ENCODE peak calls at places on chromosomes 1 and 21, in nine cellular contexts. One of them, this sample, is unnamed.

GRCh38 chr1:88800382-88801051 is 90.8 kb downstream of the GTF2B start:
- DNase-seq in GM23338: peak
- DNase-seq in OCI-LY7: peak
- DNase-seq in hepatocyte: peak
- DNase-seq in GM23248: peak
- DNase-seq in PC-3: peak
- DNase-seq in neural progenitor cell: peak
- DNase-seq in HCT116: no peak
- DNase-seq in SK-N-SH: peak
- DNase-seq in this sample: peak

GRCh38 chr1:29237906-29238600 is 1.7 kb downstream of the PTPRU start:
- DNase-seq in OCI-LY7: no peak
- DNase-seq in HCT116: no peak
- DNase-seq in neural progenitor cell: peak
- DNase-seq in SK-N-SH: peak
- DNase-seq in PC-3: peak
- DNase-seq in GM23248: peak
- DNase-seq in hepatocyte: peak
- DNase-seq in GM23338: peak
- DNase-seq in this sample: no peak

GRCh38 chr21:36048357-36048756 is 12.0 kb downstream of the SETD4 start:
- DNase-seq in GM23338: no peak
- DNase-seq in HCT116: no peak
- DNase-seq in OCI-LY7: no peak
- DNase-seq in GM23248: no peak
- DNase-seq in PC-3: no peak
- DNase-seq in SK-N-SH: no peak
- DNase-seq in hepatocyte: no peak
- DNase-seq in neural progenitor cell: no peak
- DNase-seq in this sample: no peak

GRCh38 chr1:24688621-24689195 is 45.6 kb downstream of the SRRM1 start:
- DNase-seq in GM23248: peak
- DNase-seq in HCT116: peak
- DNase-seq in neural progenitor cell: peak
- DNase-seq in OCI-LY7: peak
- DNase-seq in PC-3: peak
- DNase-seq in GM23338: peak
- DNase-seq in hepatocyte: peak
- DNase-seq in SK-N-SH: peak
- DNase-seq in this sample: peak

GRCh38 chr1:186210258-186210657 is 164.8 kb downstream of the TPR start:
- DNase-seq in PC-3: no peak
- DNase-seq in GM23248: no peak
- DNase-seq in GM23338: no peak
- DNase-seq in hepatocyte: no peak
- DNase-seq in OCI-LY7: no peak
- DNase-seq in neural progenitor cell: no peak
- DNase-seq in HCT116: no peak
- DNase-seq in SK-N-SH: no peak
- DNase-seq in this sample: no peak

GRCh38 chr1:119662034-119662437 is 14.0 kb upstream of the ZNF697 start:
- DNase-seq in SK-N-SH: no peak
- DNase-seq in neural progenitor cell: no peak
- DNase-seq in HCT116: no peak
- DNase-seq in PC-3: peak
- DNase-seq in GM23248: no peak
- DNase-seq in OCI-LY7: no peak
- DNase-seq in GM23338: no peak
- DNase-seq in hepatocyte: no peak
- DNase-seq in this sample: no peak

GRCh38 chr1:42422672-42423236 is 33.1 kb downstream of the ZMYND12 start:
- DNase-seq in OCI-LY7: no peak
- DNase-seq in HCT116: no peak
- DNase-seq in SK-N-SH: no peak
- DNase-seq in hepatocyte: no peak
- DNase-seq in neural progenitor cell: no peak
- DNase-seq in GM23248: no peak
- DNase-seq in GM23338: no peak
- DNase-seq in PC-3: no peak
- DNase-seq in this sample: no peak

GRCh38 chr1:9385801-9386573 is 93.3 kb downstream of the SPSB1 start:
- DNase-seq in GM23248: no peak
- DNase-seq in HCT116: no peak
- DNase-seq in SK-N-SH: no peak
- DNase-seq in OCI-LY7: no peak
- DNase-seq in hepatocyte: no peak
- DNase-seq in GM23338: no peak
- DNase-seq in neural progenitor cell: no peak
- DNase-seq in PC-3: no peak
- DNase-seq in this sample: no peak

GRCh38 chr1:28197682-28198415 is 21.4 kb upstream of the PTAFR start:
- DNase-seq in HCT116: no peak
- DNase-seq in neural progenitor cell: no peak
- DNase-seq in hepatocyte: no peak
- DNase-seq in OCI-LY7: no peak
- DNase-seq in PC-3: no peak
- DNase-seq in GM23338: no peak
- DNase-seq in SK-N-SH: no peak
- DNase-seq in GM23248: no peak
- DNase-seq in this sample: no peak

GRCh38 chr1:40313329-40313957 is 3.6 kb downstream of the COL9A2 start:
- DNase-seq in GM23338: no peak
- DNase-seq in hepatocyte: no peak
- DNase-seq in neural progenitor cell: no peak
- DNase-seq in PC-3: no peak
- DNase-seq in OCI-LY7: peak
- DNase-seq in HCT116: no peak
- DNase-seq in GM23248: peak
- DNase-seq in SK-N-SH: no peak
- DNase-seq in this sample: no peak

GRCh38 chr21:16305686-16306085 is 575.9 kb downstream of the USP25 start:
- DNase-seq in neural progenitor cell: peak
- DNase-seq in GM23248: peak
- DNase-seq in PC-3: no peak
- DNase-seq in HCT116: no peak
- DNase-seq in OCI-LY7: no peak
- DNase-seq in SK-N-SH: no peak
- DNase-seq in hepatocyte: no peak
- DNase-seq in GM23338: no peak
- DNase-seq in this sample: no peak

GRCh38 chr1:23577056-23577985 is 18.0 kb upstream of the ID3 start:
- DNase-seq in neural progenitor cell: no peak
- DNase-seq in PC-3: peak
- DNase-seq in GM23338: no peak
- DNase-seq in GM23248: peak
- DNase-seq in HCT116: no peak
- DNase-seq in SK-N-SH: no peak
- DNase-seq in OCI-LY7: peak
- DNase-seq in hepatocyte: peak
- DNase-seq in this sample: peak

DNA sequence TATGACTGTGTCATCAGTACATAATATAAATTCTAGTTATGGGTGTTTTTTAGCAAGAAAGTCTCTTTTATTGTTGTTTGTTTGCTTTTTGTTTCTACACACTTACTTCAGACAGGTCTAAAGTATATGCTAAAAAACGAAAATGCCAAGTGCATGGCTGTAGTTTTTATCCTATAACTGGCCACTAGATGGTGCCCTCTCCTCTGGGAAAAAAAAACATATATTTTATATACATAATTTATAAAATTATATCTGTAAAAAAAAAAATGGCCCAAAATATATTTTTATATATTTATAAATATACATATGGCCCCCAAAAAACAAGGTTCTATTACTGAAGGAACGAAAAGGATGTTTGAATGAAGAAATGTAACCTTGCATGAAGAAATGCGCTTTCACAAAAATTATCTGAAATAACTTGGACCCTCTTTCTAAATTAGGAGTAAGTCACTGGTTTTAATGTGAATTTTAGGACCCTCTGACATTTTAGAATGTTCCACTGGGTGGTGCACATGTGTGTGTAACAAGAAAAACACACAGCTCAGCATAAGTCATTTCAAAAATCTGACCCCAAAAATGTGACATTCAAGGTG is 93.5 kb downstream of the TTLL7 start:
- DNase-seq in GM23338: peak
- DNase-seq in HCT116: no peak
- DNase-seq in PC-3: peak
- DNase-seq in OCI-LY7: peak
- DNase-seq in hepatocyte: peak
- DNase-seq in GM23248: peak
- DNase-seq in neural progenitor cell: peak
- DNase-seq in SK-N-SH: peak
- DNase-seq in this sample: peak
- TF ChIP-seq EZH2phosphoT487 in GM23338: no peak
- TF ChIP-seq EZH2phosphoT487 in HCT116: no peak
- TF ChIP-seq EZH2phosphoT487 in PC-3: no peak
- TF ChIP-seq EZH2phosphoT487 in OCI-LY7: no peak
- TF ChIP-seq EZH2phosphoT487 in hepatocyte: no peak
- TF ChIP-seq EZH2phosphoT487 in GM23248: no peak
- TF ChIP-seq EZH2phosphoT487 in neural progenitor cell: no peak
- TF ChIP-seq EZH2phosphoT487 in SK-N-SH: no peak
- TF ChIP-seq EZH2phosphoT487 in this sample: no peak

GRCh38 chr1:241272828-241273227 is 84.2 kb downstream of the RGS7 start:
- DNase-seq in PC-3: no peak
- DNase-seq in GM23338: no peak
- DNase-seq in OCI-LY7: no peak
- DNase-seq in hepatocyte: no peak
- DNase-seq in neural progenitor cell: no peak
- DNase-seq in HCT116: no peak
- DNase-seq in SK-N-SH: no peak
- DNase-seq in GM23248: no peak
- DNase-seq in this sample: no peak

GRCh38 chr1:241270016-241270415 is 87.0 kb downstream of the RGS7 start:
- DNase-seq in neural progenitor cell: no peak
- DNase-seq in OCI-LY7: no peak
- DNase-seq in HCT116: no peak
- DNase-seq in PC-3: no peak
- DNase-seq in GM23338: no peak
- DNase-seq in hepatocyte: no peak
- DNase-seq in SK-N-SH: no peak
- DNase-seq in GM23248: no peak
- DNase-seq in this sample: no peak

GRCh38 chr1:241274693-241275092 is 82.3 kb downstream of the RGS7 start:
- DNase-seq in hepatocyte: no peak
- DNase-seq in OCI-LY7: no peak
- DNase-seq in SK-N-SH: peak
- DNase-seq in HCT116: no peak
- DNase-seq in GM23248: no peak
- DNase-seq in GM23338: no peak
- DNase-seq in PC-3: no peak
- DNase-seq in neural progenitor cell: no peak
- DNase-seq in this sample: no peak

GRCh38 chr1:241269116-241269515 is 87.9 kb downstream of the RGS7 start:
- DNase-seq in GM23338: peak
- DNase-seq in SK-N-SH: no peak
- DNase-seq in neural progenitor cell: peak
- DNase-seq in HCT116: no peak
- DNase-seq in hepatocyte: no peak
- DNase-seq in PC-3: peak
- DNase-seq in OCI-LY7: no peak
- DNase-seq in GM23248: no peak
- DNase-seq in this sample: no peak

DNA sequence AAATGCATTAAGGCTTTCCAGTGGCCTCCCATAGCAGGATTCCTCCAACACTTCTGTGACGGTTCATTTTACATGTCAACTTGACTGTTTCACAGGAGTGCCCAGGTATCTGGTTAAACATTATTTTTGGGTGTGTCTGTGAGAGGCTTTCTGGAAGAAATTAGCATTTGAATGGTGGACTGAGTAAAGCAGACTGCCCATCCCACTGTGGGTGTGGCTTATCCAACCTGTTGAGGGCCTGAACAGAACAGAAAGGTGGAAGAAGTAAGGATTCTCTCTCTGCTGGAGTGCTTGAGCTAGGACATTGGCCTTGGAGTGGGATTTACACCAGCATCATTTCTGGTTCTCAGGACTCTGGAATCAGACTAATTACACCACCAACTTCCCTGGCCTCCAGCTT is 85.6 kb downstream of the RGS7 start:
- DNase-seq in hepatocyte: peak
- DNase-seq in GM23338: no peak
- DNase-seq in SK-N-SH: no peak
- DNase-seq in HCT116: no peak
- DNase-seq in GM23248: no peak
- DNase-seq in neural progenitor cell: no peak
- DNase-seq in PC-3: no peak
- DNase-seq in OCI-LY7: no peak
- DNase-seq in this sample: no peak
- TF ChIP-seq EZH2phosphoT487 in hepatocyte: no peak
- TF ChIP-seq EZH2phosphoT487 in GM23338: no peak
- TF ChIP-seq EZH2phosphoT487 in SK-N-SH: no peak
- TF ChIP-seq EZH2phosphoT487 in HCT116: no peak
- TF ChIP-seq EZH2phosphoT487 in GM23248: no peak
- TF ChIP-seq EZH2phosphoT487 in neural progenitor cell: no peak
- TF ChIP-seq EZH2phosphoT487 in PC-3: no peak
- TF ChIP-seq EZH2phosphoT487 in OCI-LY7: no peak
- TF ChIP-seq EZH2phosphoT487 in this sample: no peak

DNA sequence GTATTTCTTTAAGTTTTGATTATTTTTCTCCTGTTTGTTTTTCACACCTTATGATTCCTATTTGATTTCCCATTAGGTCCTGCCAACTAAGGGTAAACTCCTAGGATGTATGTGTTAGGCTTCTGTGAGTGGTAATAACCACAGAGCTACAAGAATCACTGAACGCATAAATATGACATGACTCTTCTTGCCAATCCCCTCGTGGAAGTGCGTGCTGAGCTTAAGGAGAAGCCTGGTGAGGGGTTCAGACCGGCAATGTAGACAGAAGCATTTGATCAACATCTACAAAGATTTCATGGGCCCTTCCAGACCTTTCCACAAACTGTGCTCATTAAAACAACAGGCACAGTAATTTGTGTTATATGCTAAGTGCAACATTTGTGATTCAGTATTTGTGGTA is 273.8 kb upstream of the SNX7 start:
- DNase-seq in SK-N-SH: no peak
- DNase-seq in OCI-LY7: no peak
- DNase-seq in HCT116: no peak
- DNase-seq in GM23248: no peak
- DNase-seq in neural progenitor cell: no peak
- DNase-seq in GM23338: no peak
- DNase-seq in PC-3: no peak
- DNase-seq in hepatocyte: no peak
- DNase-seq in this sample: no peak
- TF ChIP-seq EZH2phosphoT487 in SK-N-SH: no peak
- TF ChIP-seq EZH2phosphoT487 in OCI-LY7: no peak
- TF ChIP-seq EZH2phosphoT487 in HCT116: no peak
- TF ChIP-seq EZH2phosphoT487 in GM23248: no peak
- TF ChIP-seq EZH2phosphoT487 in neural progenitor cell: no peak
- TF ChIP-seq EZH2phosphoT487 in GM23338: no peak
- TF ChIP-seq EZH2phosphoT487 in PC-3: no peak
- TF ChIP-seq EZH2phosphoT487 in hepatocyte: no peak
- TF ChIP-seq EZH2phosphoT487 in this sample: no peak

DNA sequence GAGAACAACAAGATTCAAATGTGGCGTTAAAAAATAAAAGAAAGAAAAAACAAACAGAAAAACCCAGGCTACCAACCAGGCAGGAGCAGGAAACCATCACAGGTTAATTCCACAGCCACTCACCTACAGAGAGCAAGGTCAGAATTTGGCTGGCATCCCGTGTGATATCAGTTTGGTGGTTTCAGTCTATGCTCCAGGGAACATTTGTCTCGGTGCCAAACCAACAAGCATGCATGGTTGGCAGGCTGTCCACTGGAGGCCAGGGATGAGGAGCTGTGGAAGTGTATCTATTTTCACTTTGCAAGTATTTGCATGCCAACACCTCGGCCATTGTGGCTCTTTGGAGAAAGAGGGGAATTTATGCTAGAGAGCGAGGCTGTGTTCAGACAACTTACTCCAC is 53.1 kb upstream of the PROX1 start:
- DNase-seq in GM23338: no peak
- DNase-seq in SK-N-SH: no peak
- DNase-seq in OCI-LY7: no peak
- DNase-seq in PC-3: peak
- DNase-seq in hepatocyte: no peak
- DNase-seq in neural progenitor cell: no peak
- DNase-seq in HCT116: no peak
- DNase-seq in GM23248: no peak
- DNase-seq in this sample: no peak
- TF ChIP-seq EZH2phosphoT487 in GM23338: no peak
- TF ChIP-seq EZH2phosphoT487 in SK-N-SH: no peak
- TF ChIP-seq EZH2phosphoT487 in OCI-LY7: no peak
- TF ChIP-seq EZH2phosphoT487 in PC-3: no peak
- TF ChIP-seq EZH2phosphoT487 in hepatocyte: no peak
- TF ChIP-seq EZH2phosphoT487 in neural progenitor cell: no peak
- TF ChIP-seq EZH2phosphoT487 in HCT116: no peak
- TF ChIP-seq EZH2phosphoT487 in GM23248: no peak
- TF ChIP-seq EZH2phosphoT487 in this sample: no peak

This sample was measured in MM.1S.